ENCODE peak calls at places on chromosomes 3 and 15, in four cellular contexts. One of them, this sample, is unnamed.

GRCh38 chr3:100366424-100366823 is 31.9 kb downstream of the NIT2 start:
- DNase-seq in left lung: no peak
- DNase-seq in HCT116: no peak
- DNase-seq in IMR-90: no peak
- DNase-seq in this sample: no peak

GRCh38 chr3:195558602-195559001 is 15.5 kb upstream of the PPP1R2 start:
- DNase-seq in left lung: no peak
- DNase-seq in HCT116: peak; percentile 52
- DNase-seq in IMR-90: peak; percentile 21
- DNase-seq in this sample: no peak

GRCh38 chr15:26082833-26083174 is 219.7 kb upstream of the ATP10A start:
- DNase-seq in left lung: no peak
- DNase-seq in HCT116: no peak
- DNase-seq in IMR-90: no peak
- DNase-seq in this sample: no peak

GRCh38 chr3:197953881-197954280 is 3.9 kb downstream of the RPL35A start:
- DNase-seq in left lung: no peak
- DNase-seq in HCT116: no peak
- DNase-seq in IMR-90: peak; percentile 25
- DNase-seq in this sample: no peak

GRCh38 chr3:151196441-151196840 is 6.6 kb downstream of the GPR171 start:
- DNase-seq in left lung: no peak
- DNase-seq in HCT116: no peak
- DNase-seq in IMR-90: no peak
- DNase-seq in this sample: no peak

GRCh38 chr15:31147943-31148621 is 46.6 kb upstream of the TRPM1 start:
- DNase-seq in left lung: no peak
- DNase-seq in HCT116: no peak
- DNase-seq in IMR-90: no peak
- DNase-seq in this sample: no peak

GRCh38 chr15:68687136-68687735 is 108.4 kb downstream of the CORO2B start:
- DNase-seq in left lung: no peak
- DNase-seq in HCT116: no peak
- DNase-seq in IMR-90: no peak
- DNase-seq in this sample: no peak

GRCh38 chr3:58204713-58205112 is 6.1 kb downstream of the DNASE1L3 start:
- DNase-seq in left lung: no peak
- DNase-seq in HCT116: no peak
- DNase-seq in IMR-90: no peak
- DNase-seq in this sample: no peak

GRCh38 chr3:184596233-184596632 is 34.6 kb downstream of the EPHB3 start:
- DNase-seq in left lung: no peak
- DNase-seq in HCT116: no peak
- DNase-seq in IMR-90: no peak
- DNase-seq in this sample: no peak

GRCh38 chr15:68389041-68389930 is 42.7 kb downstream of the ITGA11 start:
- DNase-seq in left lung: no peak
- DNase-seq in HCT116: no peak
- DNase-seq in IMR-90: no peak
- DNase-seq in this sample: no peak

GRCh38 chr15:33108518-33108917 is 86.0 kb downstream of the FMN1 start:
- DNase-seq in left lung: no peak
- DNase-seq in HCT116: no peak
- DNase-seq in IMR-90: no peak
- DNase-seq in this sample: no peak

GRCh38 chr3:127688416-127689265 is 15.9 kb downstream of the ABTB1 start:
- DNase-seq in left lung: no peak
- DNase-seq in HCT116: no peak
- DNase-seq in IMR-90: peak; percentile 65
- DNase-seq in this sample: no peak

GRCh38 chr3:165193392-165194268 is 2.6 kb downstream of the SLITRK3 start:
- DNase-seq in left lung: no peak
- DNase-seq in HCT116: no peak
- DNase-seq in IMR-90: no peak
- DNase-seq in this sample: no peak

GRCh38 chr3:179333084-179333483 is 10.3 kb downstream of the ZNF639 start:
- DNase-seq in left lung: no peak
- DNase-seq in HCT116: no peak
- DNase-seq in IMR-90: no peak
- DNase-seq in this sample: no peak

GRCh38 chr3:172709776-172710708 is 825 bp downstream of the NCEH1 start:
- DNase-seq in left lung: peak; percentile 71
- DNase-seq in HCT116: no peak
- DNase-seq in IMR-90: peak; percentile 41
- DNase-seq in this sample: no peak

GRCh38 chr3:181969925-181970324 is 258.2 kb downstream of the SOX2 start:
- DNase-seq in left lung: no peak
- DNase-seq in HCT116: no peak
- DNase-seq in IMR-90: no peak
- DNase-seq in this sample: no peak

GRCh38 chr3:95254771-95255170 is 1191.9 kb downstream of the NSUN3 start:
- DNase-seq in left lung: no peak
- DNase-seq in HCT116: no peak
- DNase-seq in IMR-90: no peak
- DNase-seq in this sample: no peak

GRCh38 chr3:166284994-166285393 is 447.8 kb upstream of the BCHE start:
- DNase-seq in left lung: no peak
- DNase-seq in HCT116: no peak
- DNase-seq in IMR-90: peak; percentile 61
- DNase-seq in this sample: no peak

GRCh38 chr15:92733934-92734521 is 78.5 kb upstream of the FAM174B start:
- DNase-seq in left lung: peak; percentile 69
- DNase-seq in HCT116: no peak
- DNase-seq in IMR-90: peak; percentile 11
- DNase-seq in this sample: no peak

GRCh38 chr3:69204315-69204957 is 82.0 kb upstream of the LMOD3 start:
- DNase-seq in left lung: no peak
- DNase-seq in HCT116: no peak
- DNase-seq in IMR-90: peak; percentile 22
- DNase-seq in this sample: no peak

DNA sequence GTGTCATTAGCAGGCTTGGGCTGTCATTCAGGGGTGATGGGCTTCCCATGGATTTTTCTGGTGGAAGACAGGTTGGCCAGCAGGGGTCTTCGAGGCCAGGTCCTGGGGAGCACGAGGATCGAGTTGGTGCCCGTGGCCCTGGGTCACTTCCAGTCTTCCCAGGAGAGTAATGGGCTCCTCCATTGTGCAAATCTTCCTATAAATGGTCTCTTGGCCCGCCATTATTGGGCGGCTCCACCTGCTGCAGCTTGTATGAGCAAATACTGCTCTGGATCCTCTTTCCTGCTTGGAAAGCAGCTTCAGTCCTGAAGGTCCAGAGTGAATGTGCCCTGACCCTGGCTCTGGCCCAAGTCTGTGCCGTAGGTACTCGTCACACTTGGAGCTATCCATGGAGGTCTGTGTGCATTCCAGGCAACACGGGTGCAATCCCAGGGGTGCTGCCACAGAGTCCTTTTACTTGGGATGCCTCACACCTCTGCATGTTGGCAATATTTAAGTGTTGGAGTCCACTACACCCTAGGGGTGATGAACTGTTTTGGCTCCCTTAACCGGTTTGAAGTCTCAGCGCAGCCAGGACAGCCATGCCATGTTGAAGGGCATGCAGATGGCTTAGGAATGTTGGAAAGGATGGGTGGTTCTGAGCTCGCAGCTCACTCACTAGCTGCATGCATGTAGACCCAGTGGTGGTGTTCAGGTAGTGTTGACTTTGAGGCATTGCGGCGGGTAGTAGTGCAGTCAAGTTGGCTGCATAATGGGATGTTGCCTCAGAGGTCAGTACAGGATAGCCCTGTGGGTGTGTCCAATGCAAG is 97.6 kb downstream of the SNRPN start:
- DNase-seq in left lung: no peak
- DNase-seq in HCT116: no peak
- DNase-seq in IMR-90: no peak
- DNase-seq in this sample: no peak
- H3K9me3 ChIP-seq in left lung: peaks cover 97% of the 10 kb centered on the region
- H3K9me3 ChIP-seq in HCT116: no peaks in the 10 kb centered on the region
- H3K9me3 ChIP-seq in IMR-90: peaks cover 91% of the 10 kb centered on the region
- H3K9me3 ChIP-seq in this sample: peaks cover 48% of the 10 kb centered on the region

DNA sequence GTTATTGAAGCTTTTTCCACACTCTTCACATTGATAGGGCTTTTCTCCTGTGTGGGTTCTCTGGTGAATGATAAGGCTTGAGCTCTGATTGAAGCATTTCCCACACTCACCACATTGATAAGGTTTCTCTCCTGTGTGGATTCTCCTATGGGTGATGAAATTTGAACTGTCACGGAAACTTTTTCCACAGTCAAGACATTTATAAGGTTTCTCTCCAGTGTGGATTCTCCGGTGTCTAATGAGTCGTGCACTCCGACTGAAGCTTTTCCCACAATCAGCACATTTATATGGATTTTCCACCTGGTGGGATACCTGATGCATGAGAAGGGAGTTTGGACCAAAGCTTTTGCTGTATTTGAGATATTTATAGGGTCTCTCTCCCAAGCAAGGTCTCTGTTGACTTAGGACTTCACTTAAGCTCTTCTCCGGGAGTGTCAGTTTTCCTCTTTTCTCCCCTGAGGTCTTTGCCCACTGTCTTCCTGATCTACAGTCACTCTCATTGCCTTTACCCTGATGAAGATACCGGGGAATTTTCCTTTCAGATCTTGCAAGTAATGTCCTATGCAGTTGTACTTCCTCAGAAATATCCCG is 9.4 kb downstream of the ZSCAN29 start:
- DNase-seq in left lung: no peak
- DNase-seq in HCT116: no peak
- DNase-seq in IMR-90: no peak
- DNase-seq in this sample: no peak
- H3K9me3 ChIP-seq in left lung: peaks cover 61% of the 10 kb centered on the region
- H3K9me3 ChIP-seq in HCT116: peaks cover 24% of the 10 kb centered on the region
- H3K9me3 ChIP-seq in IMR-90: peaks cover 58% of the 10 kb centered on the region
- H3K9me3 ChIP-seq in this sample: peaks cover 31% of the 10 kb centered on the region

DNA sequence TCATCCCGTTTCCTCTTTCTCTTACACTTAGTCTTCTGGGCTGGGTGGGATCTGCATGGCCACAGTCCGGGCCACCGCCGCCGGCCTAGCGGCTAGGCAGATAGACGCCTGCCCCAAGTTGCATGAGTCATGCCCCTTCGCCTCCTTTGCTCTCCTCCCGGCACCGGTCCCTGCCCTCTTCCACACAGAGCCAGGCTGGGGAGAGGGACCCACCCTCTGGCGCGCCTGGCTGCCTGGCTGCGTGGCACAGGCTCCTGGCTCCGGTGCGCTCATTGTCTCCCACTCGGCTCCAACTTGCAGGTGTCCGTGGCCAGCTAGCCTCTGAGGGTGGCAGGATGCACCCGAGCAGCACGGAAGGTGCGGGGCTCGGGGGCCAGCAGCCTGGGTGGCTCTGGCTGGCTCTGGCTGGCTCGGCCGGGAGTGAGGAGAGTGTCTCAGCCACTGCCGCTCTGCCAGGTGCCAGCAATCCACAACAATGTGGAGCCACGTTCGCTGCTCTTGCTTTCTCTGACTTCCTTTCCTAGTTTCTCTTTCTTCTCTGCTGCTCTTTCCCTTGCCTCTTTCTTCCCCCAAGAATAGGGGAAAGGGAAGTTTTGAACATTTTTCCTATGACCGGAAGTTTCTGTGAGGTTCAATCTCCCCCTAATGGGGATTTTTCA is 22.4 kb upstream of the MTHFS start:
- DNase-seq in left lung: peak; percentile 68
- DNase-seq in HCT116: no peak
- DNase-seq in IMR-90: no peak
- DNase-seq in this sample: no peak
- H3K9me3 ChIP-seq in left lung: peaks cover 75% of the 10 kb centered on the region
- H3K9me3 ChIP-seq in HCT116: peaks cover 39% of the 10 kb centered on the region
- H3K9me3 ChIP-seq in IMR-90: peaks cover 45% of the 10 kb centered on the region
- H3K9me3 ChIP-seq in this sample: peaks cover 18% of the 10 kb centered on the region

DNA sequence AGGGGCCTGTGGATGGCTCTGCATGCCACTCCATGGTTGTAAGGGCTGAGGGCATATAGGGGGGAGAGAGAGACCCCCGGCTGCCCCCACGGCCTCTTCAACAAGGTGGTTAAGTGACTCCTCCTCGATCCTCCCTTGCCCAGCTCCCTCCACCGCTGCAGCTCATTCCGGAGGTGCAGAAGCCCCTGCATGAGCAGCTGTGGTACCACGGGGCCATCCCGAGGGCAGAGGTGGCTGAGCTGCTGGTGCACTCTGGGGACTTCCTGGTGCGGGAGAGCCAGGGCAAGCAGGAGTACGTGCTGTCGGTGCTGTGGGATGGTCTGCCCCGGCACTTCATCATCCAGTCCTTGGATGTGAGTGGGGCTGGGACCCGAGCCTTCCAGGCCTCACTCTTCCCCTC is 6.5 kb downstream of the FES start:
- DNase-seq in left lung: peak; percentile 69
- DNase-seq in HCT116: no peak
- DNase-seq in IMR-90: no peak
- DNase-seq in this sample: no peak
- H3K9me3 ChIP-seq in left lung: no peaks in the 10 kb centered on the region
- H3K9me3 ChIP-seq in HCT116: no peaks in the 10 kb centered on the region
- H3K9me3 ChIP-seq in IMR-90: no peaks in the 10 kb centered on the region
- H3K9me3 ChIP-seq in this sample: no peaks in the 10 kb centered on the region

DNA sequence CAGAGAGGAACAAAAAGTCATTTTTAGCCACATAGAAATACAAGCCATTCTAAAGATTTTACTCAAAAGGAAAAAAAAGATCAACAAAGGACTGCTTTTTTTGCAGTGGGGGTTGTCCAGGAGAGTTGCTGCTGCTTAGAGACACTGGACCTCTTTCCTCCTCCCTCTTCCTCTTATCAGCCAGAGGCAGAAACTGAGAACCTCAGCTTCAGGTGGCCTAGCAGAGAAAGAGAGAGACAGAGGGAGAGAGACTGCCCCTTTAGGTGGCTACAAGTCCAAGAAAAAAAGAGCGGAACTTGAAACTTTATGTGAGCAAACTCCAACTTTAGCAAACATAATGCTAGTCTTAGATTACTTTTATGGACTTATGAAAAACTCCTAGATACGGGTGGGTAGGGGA is 54.2 kb downstream of the NPAP1 start:
- DNase-seq in left lung: no peak
- DNase-seq in HCT116: no peak
- DNase-seq in IMR-90: no peak
- DNase-seq in this sample: no peak
- H3K9me3 ChIP-seq in left lung: peaks cover 17% of the 10 kb centered on the region
- H3K9me3 ChIP-seq in HCT116: peaks cover 4% of the 10 kb centered on the region
- H3K9me3 ChIP-seq in IMR-90: peaks cover 27% of the 10 kb centered on the region
- H3K9me3 ChIP-seq in this sample: peaks cover 5% of the 10 kb centered on the region

DNA sequence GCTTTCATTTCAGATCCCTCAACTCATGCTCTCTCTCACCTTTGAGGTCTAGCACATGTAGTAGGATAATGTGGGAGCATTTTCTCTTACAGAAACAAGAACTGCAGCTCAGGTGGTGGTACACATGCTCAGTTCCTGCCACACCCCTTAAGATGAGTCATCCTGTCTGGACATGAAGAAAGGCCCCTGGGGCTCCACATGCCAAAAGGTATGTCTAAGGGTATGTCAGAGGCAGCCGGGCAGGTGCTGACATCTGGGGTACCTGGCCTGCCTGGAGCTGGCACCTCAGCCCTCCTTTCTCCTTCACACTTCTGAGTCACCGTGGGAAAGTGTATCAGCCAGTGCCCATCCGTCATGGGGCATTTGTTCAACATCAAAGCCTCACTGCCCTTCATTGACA is 209.9 kb downstream of the OCA2 start:
- DNase-seq in left lung: no peak
- DNase-seq in HCT116: no peak
- DNase-seq in IMR-90: no peak
- DNase-seq in this sample: no peak
- H3K9me3 ChIP-seq in left lung: peaks cover 73% of the 10 kb centered on the region
- H3K9me3 ChIP-seq in HCT116: peaks cover 5% of the 10 kb centered on the region
- H3K9me3 ChIP-seq in IMR-90: peaks cover 14% of the 10 kb centered on the region
- H3K9me3 ChIP-seq in this sample: peaks cover 4% of the 10 kb centered on the region

This sample was measured in T-helper 17 cell.